ENCODE peak calls at places on chromosomes 5 and 9, in ten cellular contexts. One of them, this sample, is unnamed.

GRCh38 chr5:95673076-95673475 is 9.7 kb downstream of the SPATA9 start:
- DNase-seq in neural crest cell: no peak
- DNase-seq in fibroblast of pulmonary artery: peak
- DNase-seq in dorsolateral prefrontal cortex: no peak
- DNase-seq in endodermal cell: no peak
- DNase-seq in cardiac fibroblast: peak
- DNase-seq in tibial artery: no peak
- DNase-seq in HepG2: peak
- DNase-seq in upper lobe of right lung: no peak
- DNase-seq in glutamatergic neuron: peak
- DNase-seq in this sample: no peak

GRCh38 chr5:76690027-76690679 is 25.8 kb upstream of the F2R start:
- DNase-seq in neural crest cell: no peak
- DNase-seq in fibroblast of pulmonary artery: no peak
- DNase-seq in dorsolateral prefrontal cortex: no peak
- DNase-seq in endodermal cell: no peak
- DNase-seq in cardiac fibroblast: no peak
- DNase-seq in tibial artery: no peak
- DNase-seq in HepG2: no peak
- DNase-seq in upper lobe of right lung: no peak
- DNase-seq in glutamatergic neuron: no peak
- DNase-seq in this sample: no peak

GRCh38 chr5:132065351-132065937 is 5.0 kb downstream of the IL3 start:
- DNase-seq in neural crest cell: peak
- DNase-seq in fibroblast of pulmonary artery: peak
- DNase-seq in dorsolateral prefrontal cortex: no peak
- DNase-seq in endodermal cell: peak
- DNase-seq in cardiac fibroblast: peak
- DNase-seq in tibial artery: no peak
- DNase-seq in HepG2: peak
- DNase-seq in upper lobe of right lung: peak
- DNase-seq in glutamatergic neuron: peak
- DNase-seq in this sample: peak

GRCh38 chr9:90012825-90013425 is 408.1 kb downstream of the GADD45G start:
- DNase-seq in neural crest cell: no peak
- DNase-seq in fibroblast of pulmonary artery: no peak
- DNase-seq in dorsolateral prefrontal cortex: no peak
- DNase-seq in endodermal cell: no peak
- DNase-seq in cardiac fibroblast: no peak
- DNase-seq in tibial artery: no peak
- DNase-seq in HepG2: no peak
- DNase-seq in upper lobe of right lung: no peak
- DNase-seq in glutamatergic neuron: no peak
- DNase-seq in this sample: no peak

GRCh38 chr5:66230551-66230950 is 86.5 kb downstream of the SREK1 start:
- DNase-seq in neural crest cell: no peak
- DNase-seq in fibroblast of pulmonary artery: peak
- DNase-seq in dorsolateral prefrontal cortex: no peak
- DNase-seq in endodermal cell: no peak
- DNase-seq in cardiac fibroblast: peak
- DNase-seq in tibial artery: no peak
- DNase-seq in HepG2: no peak
- DNase-seq in upper lobe of right lung: no peak
- DNase-seq in glutamatergic neuron: no peak
- DNase-seq in this sample: no peak

GRCh38 chr9:9170735-9171134 is 1371.2 kb upstream of the DMAC1 start:
- DNase-seq in neural crest cell: no peak
- DNase-seq in fibroblast of pulmonary artery: no peak
- DNase-seq in dorsolateral prefrontal cortex: no peak
- DNase-seq in endodermal cell: no peak
- DNase-seq in cardiac fibroblast: no peak
- DNase-seq in tibial artery: no peak
- DNase-seq in HepG2: no peak
- DNase-seq in upper lobe of right lung: no peak
- DNase-seq in glutamatergic neuron: peak
- DNase-seq in this sample: no peak

GRCh38 chr5:179595916-179596315 is 27.6 kb downstream of the HNRNPH1 start:
- DNase-seq in neural crest cell: no peak
- DNase-seq in fibroblast of pulmonary artery: no peak
- DNase-seq in dorsolateral prefrontal cortex: no peak
- DNase-seq in endodermal cell: no peak
- DNase-seq in cardiac fibroblast: no peak
- DNase-seq in tibial artery: no peak
- DNase-seq in HepG2: no peak
- DNase-seq in upper lobe of right lung: no peak
- DNase-seq in glutamatergic neuron: no peak
- DNase-seq in this sample: no peak

GRCh38 chr9:86741311-86742215 is 205.7 kb downstream of the GAS1 start:
- DNase-seq in neural crest cell: no peak
- DNase-seq in fibroblast of pulmonary artery: peak
- DNase-seq in dorsolateral prefrontal cortex: no peak
- DNase-seq in endodermal cell: peak
- DNase-seq in cardiac fibroblast: peak
- DNase-seq in tibial artery: no peak
- DNase-seq in HepG2: no peak
- DNase-seq in upper lobe of right lung: no peak
- DNase-seq in glutamatergic neuron: no peak
- DNase-seq in this sample: peak

GRCh38 chr5:125011014-125011413 is 264.6 kb upstream of the ZNF608 start:
- DNase-seq in neural crest cell: no peak
- DNase-seq in fibroblast of pulmonary artery: no peak
- DNase-seq in dorsolateral prefrontal cortex: no peak
- DNase-seq in endodermal cell: no peak
- DNase-seq in cardiac fibroblast: no peak
- DNase-seq in tibial artery: no peak
- DNase-seq in HepG2: no peak
- DNase-seq in upper lobe of right lung: no peak
- DNase-seq in glutamatergic neuron: no peak
- DNase-seq in this sample: no peak

GRCh38 chr9:6307551-6308096 is 20.6 kb upstream of the TPD52L3 start:
- DNase-seq in neural crest cell: no peak
- DNase-seq in fibroblast of pulmonary artery: peak
- DNase-seq in dorsolateral prefrontal cortex: no peak
- DNase-seq in endodermal cell: no peak
- DNase-seq in cardiac fibroblast: peak
- DNase-seq in tibial artery: no peak
- DNase-seq in HepG2: no peak
- DNase-seq in upper lobe of right lung: no peak
- DNase-seq in glutamatergic neuron: no peak
- DNase-seq in this sample: no peak

GRCh38 chr5:180591249-180591887 is at the start of gene SCGB3A1:
- DNase-seq in neural crest cell: no peak
- DNase-seq in fibroblast of pulmonary artery: no peak
- DNase-seq in dorsolateral prefrontal cortex: no peak
- DNase-seq in endodermal cell: peak
- DNase-seq in cardiac fibroblast: peak
- DNase-seq in tibial artery: no peak
- DNase-seq in HepG2: no peak
- DNase-seq in upper lobe of right lung: peak
- DNase-seq in glutamatergic neuron: no peak
- DNase-seq in this sample: no peak

GRCh38 chr9:112487008-112487798 is 576 bp downstream of the KIAA1958 start:
- DNase-seq in neural crest cell: peak
- DNase-seq in fibroblast of pulmonary artery: peak
- DNase-seq in dorsolateral prefrontal cortex: peak
- DNase-seq in endodermal cell: peak
- DNase-seq in cardiac fibroblast: peak
- DNase-seq in tibial artery: peak
- DNase-seq in HepG2: peak
- DNase-seq in upper lobe of right lung: peak
- DNase-seq in glutamatergic neuron: peak
- DNase-seq in this sample: peak

GRCh38 chr5:22892441-22892840 is 39.3 kb upstream of the CDH12 start:
- DNase-seq in neural crest cell: no peak
- DNase-seq in fibroblast of pulmonary artery: no peak
- DNase-seq in dorsolateral prefrontal cortex: no peak
- DNase-seq in endodermal cell: no peak
- DNase-seq in cardiac fibroblast: no peak
- DNase-seq in tibial artery: no peak
- DNase-seq in HepG2: no peak
- DNase-seq in upper lobe of right lung: no peak
- DNase-seq in glutamatergic neuron: no peak
- DNase-seq in this sample: peak

GRCh38 chr5:22887566-22887965 is 34.4 kb upstream of the CDH12 start:
- DNase-seq in neural crest cell: no peak
- DNase-seq in fibroblast of pulmonary artery: no peak
- DNase-seq in dorsolateral prefrontal cortex: no peak
- DNase-seq in endodermal cell: no peak
- DNase-seq in cardiac fibroblast: no peak
- DNase-seq in tibial artery: no peak
- DNase-seq in HepG2: no peak
- DNase-seq in upper lobe of right lung: no peak
- DNase-seq in glutamatergic neuron: no peak
- DNase-seq in this sample: no peak

DNA sequence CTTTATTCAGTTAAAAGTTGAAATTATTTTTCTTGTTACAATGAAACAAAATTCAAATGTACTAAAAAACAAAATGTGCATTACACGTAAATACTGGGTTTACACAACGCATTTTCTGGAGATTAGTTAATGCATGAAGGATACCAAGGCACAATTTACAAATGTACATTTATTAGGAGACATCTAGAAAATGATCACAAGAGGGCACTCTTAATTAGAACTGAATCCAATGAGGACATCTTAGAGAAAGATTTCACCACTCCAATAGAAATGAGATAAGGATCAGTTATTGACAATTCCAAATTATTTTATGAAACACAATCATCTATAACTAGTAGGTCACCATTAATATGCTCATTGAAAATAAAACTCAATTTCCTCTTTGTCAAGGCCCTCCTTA is 36.6 kb upstream of the CDH12 start:
- DNase-seq in neural crest cell: no peak
- DNase-seq in fibroblast of pulmonary artery: no peak
- DNase-seq in dorsolateral prefrontal cortex: no peak
- DNase-seq in endodermal cell: no peak
- DNase-seq in cardiac fibroblast: no peak
- DNase-seq in tibial artery: no peak
- DNase-seq in HepG2: no peak
- DNase-seq in upper lobe of right lung: no peak
- DNase-seq in glutamatergic neuron: no peak
- DNase-seq in this sample: peak
- TF ChIP-seq CTCF in neural crest cell: peak
- TF ChIP-seq CTCF in fibroblast of pulmonary artery: no peak
- TF ChIP-seq CTCF in dorsolateral prefrontal cortex: peak
- TF ChIP-seq CTCF in endodermal cell: peak
- TF ChIP-seq CTCF in cardiac fibroblast: no peak
- TF ChIP-seq CTCF in tibial artery: no peak
- TF ChIP-seq CTCF in HepG2: no peak
- TF ChIP-seq CTCF in upper lobe of right lung: no peak
- TF ChIP-seq CTCF in glutamatergic neuron: no peak
- TF ChIP-seq CTCF in this sample: peak

GRCh38 chr9:2120926-2121689 is 106.0 kb downstream of the SMARCA2 start:
- DNase-seq in neural crest cell: no peak
- DNase-seq in fibroblast of pulmonary artery: peak
- DNase-seq in dorsolateral prefrontal cortex: no peak
- DNase-seq in endodermal cell: no peak
- DNase-seq in cardiac fibroblast: peak
- DNase-seq in tibial artery: no peak
- DNase-seq in HepG2: no peak
- DNase-seq in upper lobe of right lung: no peak
- DNase-seq in glutamatergic neuron: no peak
- DNase-seq in this sample: peak
- TF ChIP-seq CTCF in neural crest cell: no peak
- TF ChIP-seq CTCF in fibroblast of pulmonary artery: peak
- TF ChIP-seq CTCF in dorsolateral prefrontal cortex: no peak
- TF ChIP-seq CTCF in endodermal cell: peak
- TF ChIP-seq CTCF in cardiac fibroblast: peak
- TF ChIP-seq CTCF in tibial artery: no peak
- TF ChIP-seq CTCF in HepG2: no peak
- TF ChIP-seq CTCF in upper lobe of right lung: peak
- TF ChIP-seq CTCF in glutamatergic neuron: no peak
- TF ChIP-seq CTCF in this sample: peak

DNA sequence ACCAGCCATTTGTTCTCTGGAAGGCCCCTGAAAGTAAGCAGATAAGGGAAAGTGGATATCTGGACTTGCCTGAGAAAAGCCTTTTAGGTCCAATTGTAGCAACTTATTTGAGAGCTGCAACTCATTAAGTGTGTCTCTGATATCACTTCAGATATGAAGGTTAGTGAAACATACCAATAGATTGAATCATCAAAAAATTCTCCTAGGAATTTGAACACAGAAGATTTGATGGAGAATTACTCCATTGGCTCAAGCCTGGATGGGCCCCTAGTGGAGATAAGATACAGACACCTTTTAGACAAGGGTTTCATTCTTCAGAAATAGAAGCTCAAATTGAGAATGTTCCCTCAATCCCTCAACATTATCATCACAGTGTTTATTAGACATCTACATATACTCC is 356.7 kb downstream of the NDUFS4 start:
- DNase-seq in neural crest cell: no peak
- DNase-seq in fibroblast of pulmonary artery: peak
- DNase-seq in dorsolateral prefrontal cortex: no peak
- DNase-seq in endodermal cell: no peak
- DNase-seq in cardiac fibroblast: peak
- DNase-seq in tibial artery: no peak
- DNase-seq in HepG2: no peak
- DNase-seq in upper lobe of right lung: no peak
- DNase-seq in glutamatergic neuron: no peak
- DNase-seq in this sample: peak
- TF ChIP-seq CTCF in neural crest cell: peak
- TF ChIP-seq CTCF in fibroblast of pulmonary artery: peak
- TF ChIP-seq CTCF in dorsolateral prefrontal cortex: no peak
- TF ChIP-seq CTCF in endodermal cell: peak
- TF ChIP-seq CTCF in cardiac fibroblast: no peak
- TF ChIP-seq CTCF in tibial artery: no peak
- TF ChIP-seq CTCF in HepG2: no peak
- TF ChIP-seq CTCF in upper lobe of right lung: no peak
- TF ChIP-seq CTCF in glutamatergic neuron: peak
- TF ChIP-seq CTCF in this sample: peak

GRCh38 chr9:133188006-133188842 is 20.8 kb downstream of the OBP2B start:
- DNase-seq in neural crest cell: peak
- DNase-seq in fibroblast of pulmonary artery: peak
- DNase-seq in dorsolateral prefrontal cortex: no peak
- DNase-seq in endodermal cell: peak
- DNase-seq in cardiac fibroblast: peak
- DNase-seq in tibial artery: no peak
- DNase-seq in HepG2: peak
- DNase-seq in upper lobe of right lung: peak
- DNase-seq in glutamatergic neuron: peak
- DNase-seq in this sample: peak
- TF ChIP-seq CTCF in neural crest cell: peak
- TF ChIP-seq CTCF in fibroblast of pulmonary artery: peak
- TF ChIP-seq CTCF in dorsolateral prefrontal cortex: no peak
- TF ChIP-seq CTCF in endodermal cell: peak
- TF ChIP-seq CTCF in cardiac fibroblast: peak
- TF ChIP-seq CTCF in tibial artery: no peak
- TF ChIP-seq CTCF in HepG2: peak
- TF ChIP-seq CTCF in upper lobe of right lung: no peak
- TF ChIP-seq CTCF in glutamatergic neuron: peak
- TF ChIP-seq CTCF in this sample: peak